ENCODE peak calls at places on chromosomes 16 and 17, in six cellular contexts. O is activated CD4-positive, alpha-beta T cell treated with anti-CD3 and anti-CD28 coated beads for 24 hours; B is CD4-positive, alpha-beta memory T cell; I is spleen; C is SW480; Y is fibroblast of lung. Q is an unnamed sample.

GRCh38 chr17:41717408-41718286 is 5.5 kb downstream of the GAST start:
- DNase-seq in O (no peak), Y (peak; percentile 24), C (peak; percentile 38), I (no peak), B (no peak), Q (no peak)

GRCh38 chr16:19884021-19884485 is 595 bp downstream of the GPRC5B start:
- DNase-seq in Y (no peak), I (peak; percentile 74), O (no peak), B (no peak), C (no peak), Q (peak; percentile 48)

GRCh38 chr17:79811036-79811887 is 14.4 kb upstream of the CBX8 start:
- DNase-seq in O (no peak), C (peak; percentile 87), I (no peak), Y (no peak), B (no peak), Q (peak; percentile 66)

GRCh38 chr17:77736207-77736600 is 222.3 kb upstream of the TNRC6C start:
- DNase-seq in B (no peak), C (no peak), O (no peak), I (no peak), Y (no peak), Q (no peak)

GRCh38 chr16:27994686-27995085 is 68.8 kb downstream of the GSG1L start:
- DNase-seq in Y (no peak), B (no peak), O (no peak), I (peak; percentile 16), C (no peak), Q (no peak)

GRCh38 chr17:71251936-71252335 is 868.9 kb upstream of the SOX9 start:
- DNase-seq in O (no peak), I (no peak), Y (peak; percentile 87), B (no peak), C (no peak), Q (no peak)

GRCh38 chr16:88735616-88736015 is 29.3 kb downstream of the CTU2 start:
- DNase-seq in C (no peak), B (no peak), Y (no peak), O (no peak), I (no peak), Q (no peak)

GRCh38 chr16:84088695-84089395 is 27.9 kb downstream of the MBTPS1 start:
- DNase-seq in B (peak; percentile 28), I (peak; percentile 83), Y (no peak), O (peak; percentile 37), C (no peak), Q (no peak)

GRCh38 chr17:72955391-72956140 is 136.9 kb downstream of the SLC39A11 start:
- DNase-seq in I (no peak), O (no peak), C (no peak), B (no peak), Y (no peak), Q (no peak)

GRCh38 chr16:86664518-86665318 is 86.4 kb downstream of the FOXL1 start:
- DNase-seq in I (no peak), B (peak; percentile 1), Y (peak; percentile 98), C (peak; percentile 97), O (peak; percentile 52), Q (peak; percentile 87)

GRCh38 chr17:1878419-1879121 is 48.8 kb downstream of the RPA1 start:
- DNase-seq in Y (peak; percentile 44), B (no peak), I (no peak), O (no peak), C (no peak), Q (no peak)

GRCh38 chr16:17358846-17359245 is 111.9 kb downstream of the XYLT1 start:
- DNase-seq in O (no peak), Y (peak; percentile 92), B (no peak), I (no peak), C (no peak), Q (no peak)

GRCh38 chr17:12743046-12743445 is 46.3 kb upstream of the ARHGAP44 start:
- DNase-seq in I (no peak), Y (no peak), O (no peak), C (no peak), B (no peak), Q (no peak)

GRCh38 chr16:81399909-81400308 is 44.7 kb upstream of the CMIP start:
- DNase-seq in Y (no peak), B (no peak), I (no peak), C (no peak), O (no peak), Q (no peak)

GRCh38 chr16:21554795-21555585 is 44.4 kb upstream of the METTL9 start:
- DNase-seq in B (peak; percentile 87), I (peak; percentile 99), C (peak; percentile 83), O (peak; percentile 95), Y (peak; percentile 57), Q (peak; percentile 94)

GRCh38 chr16:28218109-28218508 is 6.3 kb upstream of the XPO6 start:
- DNase-seq in B (peak; percentile 67), O (no peak), Y (peak; percentile 20), C (no peak), I (no peak), Q (peak; percentile 26)

GRCh38 chr17:47882247-47882646 is 13.8 kb upstream of the SP2 start:
- DNase-seq in O (no peak), Y (no peak), C (peak; percentile 40), I (no peak), B (no peak), Q (no peak)

GRCh38 chr16:50213939-50214519 is 52.3 kb upstream of the ADCY7 start:
- DNase-seq in C (no peak), B (peak; percentile 65), O (no peak), Y (no peak), I (no peak), Q (peak; percentile 25)

GRCh38 chr16:10979717-10980601 is 35.6 kb downstream of the CLEC16A start:
- DNase-seq in B (no peak), Y (peak; percentile 53), C (no peak), O (no peak), I (no peak), Q (no peak)

GRCh38 chr17:1646199-1646875 is 805 bp upstream of the SCARF1 start:
- DNase-seq in O (no peak), C (no peak), Y (no peak), I (peak; percentile 72), B (no peak), Q (no peak)

GRCh38 chr17:33987162-33987561 is 267.9 kb upstream of the CCL2 start:
- DNase-seq in B (no peak), I (no peak), O (no peak), Y (no peak), C (no peak), Q (no peak)

GRCh38 chr16:8798174-8798527 is 512 bp downstream of the PMM2 start:
- DNase-seq in C (peak; percentile 11), O (no peak), Y (no peak), B (no peak), I (no peak), Q (no peak)

GRCh38 chr17:39461911-39462641 is 790 bp downstream of the CDK12 start:
- DNase-seq in C (peak; percentile 42), B (no peak), I (no peak), Y (peak; percentile 48), O (peak; percentile 47), Q (peak; percentile 98)

GRCh38 chr17:82342361-82343079 is 9.0 kb upstream of the SECTM1 start:
- DNase-seq in C (no peak), B (no peak), Y (no peak), O (no peak), I (no peak), Q (no peak)

GRCh38 chr16:20257234-20257633 is 70.1 kb downstream of the GP2 start:
- DNase-seq in Y (no peak), O (no peak), C (no peak), I (no peak), B (no peak), Q (no peak)

GRCh38 chr16:75640598-75640997 is 6.9 kb downstream of the KARS1 start:
- DNase-seq in B (no peak), I (no peak), C (no peak), Y (no peak), O (no peak), Q (no peak)

Q was measured in Calu3.